ENCODE peak calls at places on chromosome 16, in four cellular contexts. Y, G, X and L are unnamed samples.

GRCh38 chr16:68234188-68235104 is 1.5 kb downstream of the ESRP2 start:
- DNase-seq in X (no peak), G (no peak), Y (no peak), L (no peak)

GRCh38 chr16:68737046-68737729 is at the start of gene CDH1:
- DNase-seq in G (no peak), X (no peak), Y (no peak), L (no peak)

GRCh38 chr16:82726306-82726705 is 99.5 kb downstream of the CDH13 start:
- DNase-seq in X (no peak), G (no peak), Y (no peak), L (no peak)

GRCh38 chr16:50568187-50568830 is 20.1 kb downstream of the NKD1 start:
- DNase-seq in X (no peak), Y (no peak), G (no peak), L (peak; percentile 84)

GRCh38 chr16:88050952-88051660 is 99.9 kb downstream of the BANP start:
- DNase-seq in X (no peak), G (no peak), Y (no peak), L (no peak)

GRCh38 chr16:73058221-73058615 is 10.3 kb upstream of the ZFHX3 start:
- DNase-seq in X (no peak), G (peak; percentile 35), Y (no peak), L (peak; percentile 61)

GRCh38 chr16:66188786-66189725 is 177.4 kb upstream of the CDH5 start:
- DNase-seq in X (no peak), G (no peak), Y (no peak), L (no peak)

GRCh38 chr16:4011225-4011939 is 104.9 kb downstream of the ADCY9 start:
- DNase-seq in X (no peak), G (no peak), Y (no peak), L (peak; percentile 85)

GRCh38 chr16:66899310-66899944 is 19.1 kb downstream of the PDP2 start:
- DNase-seq in G (no peak), X (no peak), Y (no peak), L (no peak)

GRCh38 chr16:59707441-59707840 is 973.3 kb upstream of the GOT2 start:
- DNase-seq in X (no peak), G (no peak), Y (no peak), L (no peak)

GRCh38 chr16:74811911-74812310 is 37.3 kb upstream of the FA2H start:
- DNase-seq in X (no peak), Y (no peak), G (no peak), L (no peak)

GRCh38 chr16:55482056-55482455 is 3.1 kb downstream of the MMP2 start:
- DNase-seq in X (no peak), Y (no peak), G (no peak), L (no peak)

GRCh38 chr16:55480228-55480655 is 1.2 kb downstream of the MMP2 start:
- DNase-seq in X (no peak), Y (no peak), G (no peak), L (peak; percentile 81)

GRCh38 chr16:55479560-55480197 is 681 bp downstream of the MMP2 start:
- DNase-seq in G (no peak), X (no peak), Y (no peak), L (no peak)

GRCh38 chr16:55476625-55477533 is 2.1 kb upstream of the MMP2 start:
- DNase-seq in Y (no peak), G (no peak), X (no peak), L (no peak)

DNA sequence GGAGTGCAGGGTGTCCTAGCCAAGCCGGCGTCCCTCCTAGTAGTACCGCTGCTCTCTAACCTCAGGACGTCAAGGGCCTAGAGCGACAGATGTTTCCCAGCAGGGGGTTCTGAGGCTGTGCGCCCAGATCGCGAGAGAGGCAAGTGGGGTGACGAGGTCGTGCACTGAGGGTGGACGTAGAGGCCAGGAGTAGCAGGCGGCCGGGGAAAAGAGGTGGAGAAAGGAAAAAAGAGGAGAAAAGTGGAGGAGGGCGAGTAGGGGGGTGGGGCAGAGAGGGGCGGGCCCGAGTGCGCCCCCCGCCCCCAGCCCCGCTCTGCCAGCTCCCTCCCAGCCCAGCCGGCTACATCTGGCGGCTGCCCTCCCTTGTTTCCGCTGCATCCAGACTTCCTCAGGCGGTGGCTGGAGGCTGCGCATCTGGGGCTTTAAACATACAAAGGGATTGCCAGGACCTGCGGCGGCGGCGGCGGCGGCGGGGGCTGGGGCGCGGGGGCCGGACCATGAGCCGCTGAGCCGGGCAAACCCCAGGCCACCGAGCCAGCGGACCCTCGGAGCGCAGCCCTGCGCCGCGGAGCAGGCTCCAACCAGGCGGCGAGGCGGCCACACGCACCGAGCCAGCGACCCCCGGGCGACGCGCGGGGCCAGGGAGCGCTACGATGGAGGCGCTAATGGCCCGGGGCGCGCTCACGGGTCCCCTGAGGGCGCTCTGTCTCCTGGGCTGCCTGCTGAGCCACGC is at the start of gene MMP2:
- DNase-seq in G (no peak), Y (no peak), X (no peak), L (peak; percentile 82)
- TF ChIP-seq MYC in G (no peak), Y (no peak), X (no peak), L (no peak)

GRCh38 chr16:77600555-77600954 is 121.8 kb upstream of the NUDT7 start:
- DNase-seq in X (no peak), Y (no peak), G (no peak), L (no peak)

GRCh38 chr16:77594798-77595625 is 127.3 kb upstream of the NUDT7 start:
- DNase-seq in X (no peak), Y (no peak), G (no peak), L (no peak)

GRCh38 chr16:77596243-77596642 is 126.1 kb upstream of the NUDT7 start:
- DNase-seq in G (no peak), Y (no peak), X (no peak), L (no peak)

GRCh38 chr16:77603656-77604055 is 118.7 kb upstream of the NUDT7 start:
- DNase-seq in G (no peak), X (no peak), Y (no peak), L (no peak)

GRCh38 chr16:77599793-77600415 is 122.4 kb upstream of the NUDT7 start:
- DNase-seq in X (peak; percentile 54), G (peak; percentile 22), Y (no peak), L (peak; percentile 56)
- TF ChIP-seq MYC in X (no peak), G (no peak), Y (no peak), L (no peak)

DNA sequence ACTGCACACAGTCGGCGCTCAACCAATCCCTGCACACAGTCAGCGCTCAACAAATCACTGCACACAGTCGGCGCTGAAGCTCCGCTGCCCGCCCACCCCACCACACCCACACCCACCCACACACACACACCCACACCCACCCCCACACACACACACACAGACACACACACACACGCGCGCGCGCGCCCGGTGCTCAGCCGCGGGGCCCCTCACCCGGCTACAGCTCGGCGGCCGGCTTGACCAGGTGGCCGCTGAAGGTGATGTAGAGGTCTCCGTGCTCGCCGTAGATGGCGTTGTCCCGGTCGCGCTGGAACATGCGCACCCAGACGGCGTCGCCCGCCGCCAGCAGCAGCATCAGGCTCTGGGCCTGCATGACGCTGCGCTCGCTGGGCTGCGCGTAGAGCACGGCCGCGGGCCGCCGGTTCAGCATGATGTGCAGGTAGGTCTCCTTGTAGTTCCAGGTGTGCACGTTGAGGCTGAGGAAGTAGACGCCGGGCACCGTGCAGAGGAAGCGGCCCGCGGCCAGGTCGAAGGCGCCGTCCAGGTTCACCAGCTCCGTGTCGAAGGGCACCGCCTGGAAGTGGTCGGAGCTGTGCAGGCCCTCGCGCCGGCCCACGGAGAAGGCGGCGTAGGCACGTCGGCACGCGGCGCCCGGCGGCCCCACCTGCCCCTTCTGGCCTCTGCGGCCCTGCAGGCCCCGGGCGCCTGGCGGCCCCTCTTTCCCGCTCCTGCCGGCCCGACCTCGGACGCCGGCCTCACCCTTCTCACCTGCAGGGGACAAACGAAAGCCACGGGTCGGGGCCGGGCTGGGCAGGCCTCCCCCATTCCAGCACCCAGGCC is 2.5 kb downstream of the C1QTNF8 start:
- DNase-seq in G (peak; percentile 74), Y (no peak), X (no peak), L (no peak)
- TF ChIP-seq MYC in G (no peak), Y (no peak), X (no peak), L (no peak)

GRCh38 chr16:28843766-28844165 is 2.4 kb downstream of the TUFM start:
- DNase-seq in Y (no peak), X (no peak), G (no peak), L (no peak)

GRCh38 chr16:28844226-28844885 is 1.8 kb downstream of the TUFM start:
- DNase-seq in G (no peak), X (no peak), Y (no peak), L (no peak)

GRCh38 chr16:28846933-28847273 is 755 bp upstream of the TUFM start:
- DNase-seq in X (no peak), G (no peak), Y (no peak), L (no peak)

GRCh38 chr16:28846080-28846932 is at the start of gene TUFM:
- DNase-seq in Y (peak; percentile 92), X (peak; percentile 97), G (peak; percentile 91), L (peak; percentile 98)

GRCh38 chr16:28845173-28846079 is 722 bp downstream of the TUFM start:
- DNase-seq in Y (no peak), G (peak; percentile 39), X (peak; percentile 48), L (peak; percentile 72)
- TF ChIP-seq MYC in Y (no peak), G (peak; percentile 83), X (no peak), L (no peak)

GRCh38 chr16:78740269-78740668 is 640.8 kb downstream of the WWOX start:
- DNase-seq in X (no peak), Y (no peak), G (no peak), L (no peak)

GRCh38 chr16:78744099-78744498 is 644.6 kb downstream of the WWOX start:
- DNase-seq in X (no peak), G (no peak), Y (no peak), L (no peak)

GRCh38 chr16:78744796-78745464 is 645.5 kb downstream of the WWOX start:
- DNase-seq in G (no peak), X (no peak), Y (no peak), L (no peak)

GRCh38 chr16:78743556-78743955 is 644.1 kb downstream of the WWOX start:
- DNase-seq in X (no peak), Y (no peak), G (no peak), L (peak; percentile 43)

GRCh38 chr16:78742501-78743283 is 643.2 kb downstream of the WWOX start:
- DNase-seq in X (no peak), Y (peak; percentile 83), G (peak; percentile 13), L (peak; percentile 83)
- TF ChIP-seq MYC in X (no peak), Y (no peak), G (peak; percentile 23), L (no peak)

DNA sequence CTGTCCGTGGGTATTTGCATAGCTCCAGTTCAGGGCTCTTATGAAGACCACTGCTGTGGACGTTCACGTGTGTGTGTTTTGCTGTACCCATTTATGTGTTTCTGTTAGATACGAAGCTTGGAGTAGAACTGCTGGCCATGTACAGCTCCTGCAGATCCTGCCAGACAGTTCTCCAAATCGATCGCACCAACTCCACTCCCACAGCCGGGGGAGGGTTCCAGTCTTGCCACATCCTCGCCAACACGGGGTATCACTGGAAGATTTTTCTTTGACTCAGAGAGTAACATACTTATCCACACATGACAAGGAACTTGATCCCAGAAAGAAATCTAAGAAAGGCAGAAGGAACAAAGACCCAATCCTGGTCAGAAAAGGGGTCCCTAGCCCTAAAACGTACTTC is 37.4 kb downstream of the TMEM186 start:
- DNase-seq in X (no peak), Y (no peak), G (no peak), L (peak; percentile 37)
- TF ChIP-seq MYC in X (no peak), Y (no peak), G (no peak), L (no peak)

GRCh38 chr16:86224126-86224525 is 286.2 kb upstream of the FOXF1 start:
- DNase-seq in X (no peak), Y (no peak), G (no peak), L (no peak)
- TF ChIP-seq MYC in X (no peak), Y (no peak), G (no peak), L (no peak)